ENCODE peak calls at places on chromosomes 1 and 21, in eight cellular contexts. G is colonic mucosa; Z is SK-N-SH; J is lower leg skin; V is A673; F is naive thymus-derived CD4-positive, alpha-beta T cell; W is tibial artery; D is glomerular endothelial cell. I is an unnamed sample.

GRCh38 chr1:27704958-27705357 is 20.8 kb upstream of the FAM76A start:
- DNase-seq in V (no peak), W (no peak), D (no peak), Z (no peak), J (no peak), F (no peak), G (no peak), I (no peak)

GRCh38 chr1:211648336-211648735 is 27.1 kb downstream of the NEK2 start:
- DNase-seq in F (no peak), V (no peak), W (no peak), D (peak; percentile 77), Z (no peak), G (peak; percentile 60), J (peak; percentile 45), I (no peak)

GRCh38 chr1:247445775-247446364 is 12.0 kb downstream of the OR2B11 start:
- DNase-seq in J (peak; percentile 82), G (no peak), Z (no peak), W (no peak), D (no peak), F (no peak), V (no peak), I (no peak)

GRCh38 chr1:58782308-58783089 is 1.3 kb downstream of the JUN start:
- DNase-seq in Z (peak; percentile 77), G (peak; percentile 61), D (no peak), V (peak; percentile 61), J (peak; percentile 92), F (peak; percentile 39), W (peak; percentile 54), I (peak; percentile 19)

GRCh38 chr1:65850281-65850680 is 57.6 kb downstream of the PDE4B start:
- DNase-seq in F (no peak), W (no peak), J (no peak), D (no peak), Z (no peak), V (no peak), G (no peak), I (no peak)

GRCh38 chr1:216566809-216567208 is 143.6 kb upstream of the USH2A start:
- DNase-seq in W (no peak), F (no peak), J (no peak), V (peak; percentile 41), G (no peak), Z (no peak), D (no peak), I (no peak)

GRCh38 chr1:9784508-9785133 is 39.1 kb downstream of the CLSTN1 start:
- DNase-seq in V (peak; percentile 65), F (peak; percentile 60), G (peak; percentile 71), W (no peak), D (peak; percentile 48), Z (peak; percentile 68), J (no peak), I (no peak)

GRCh38 chr1:5643360-5644090 is 348.7 kb downstream of the NPHP4 start:
- DNase-seq in F (no peak), J (peak; percentile 77), W (no peak), V (no peak), G (no peak), D (no peak), Z (no peak), I (no peak)

GRCh38 chr1:145985502-145986439 is 10.6 kb downstream of the TXNIP start:
- DNase-seq in F (no peak), V (peak; percentile 42), D (no peak), J (no peak), Z (no peak), G (no peak), W (peak; percentile 52), I (no peak)

GRCh38 chr1:245710961-245711903 is 556.4 kb downstream of the KIF26B start:
- DNase-seq in Z (no peak), G (no peak), J (no peak), F (no peak), V (no peak), W (no peak), D (no peak), I (no peak)

GRCh38 chr1:91278754-91279153 is 125.9 kb downstream of the HFM1 start:
- DNase-seq in W (no peak), V (peak; percentile 55), F (no peak), Z (peak; percentile 6), J (no peak), G (no peak), D (peak; percentile 16), I (no peak)

GRCh38 chr1:26833432-26834405 is 7.2 kb downstream of the ZDHHC18 start:
- DNase-seq in J (no peak), F (peak; percentile 87), Z (no peak), D (no peak), G (peak; percentile 52), W (no peak), V (no peak), I (no peak)

GRCh38 chr1:22919341-22920025 is 53.2 kb downstream of the LACTBL1 start:
- DNase-seq in D (no peak), J (no peak), F (no peak), Z (no peak), V (no peak), G (no peak), W (no peak), I (no peak)

GRCh38 chr21:39016740-39017315 is 166.4 kb downstream of the PSMG1 start:
- DNase-seq in F (no peak), G (no peak), J (no peak), W (peak; percentile 56), Z (no peak), V (no peak), D (no peak), I (no peak)

GRCh38 chr1:104100079-104100478 is 350.4 kb downstream of the AMY1C start:
- DNase-seq in W (no peak), F (no peak), D (no peak), J (no peak), Z (no peak), G (no peak), V (no peak), I (no peak)

GRCh38 chr1:202034683-202035462 is 24.5 kb downstream of the ELF3 start:
- DNase-seq in G (peak; percentile 96), J (peak; percentile 93), W (peak; percentile 85), V (peak; percentile 93), F (no peak), D (no peak), Z (no peak), I (no peak)

GRCh38 chr1:247288341-247288740 is 32.5 kb downstream of the VN1R5 start:
- DNase-seq in F (no peak), J (peak; percentile 60), W (no peak), Z (no peak), G (peak; percentile 5), V (no peak), D (no peak), I (no peak)

GRCh38 chr1:41918450-41919043 is at the start of gene HIVEP3:
- DNase-seq in G (no peak), W (no peak), Z (peak; percentile 76), D (no peak), F (no peak), J (no peak), V (peak; percentile 58), I (peak; percentile 30)

GRCh38 chr1:72567511-72567910 is 285.2 kb upstream of the NEGR1 start:
- DNase-seq in J (no peak), Z (no peak), D (no peak), W (no peak), G (no peak), F (no peak), V (peak; percentile 37), I (no peak)

GRCh38 chr1:210344706-210345105 is 16.0 kb downstream of the HHAT start:
- DNase-seq in D (no peak), W (no peak), J (peak; percentile 14), G (no peak), V (peak; percentile 10), F (no peak), Z (no peak), I (no peak)

I was measured in caudate nucleus.